ENCODE peak calls at places on chromosomes 5 and 9, in seven cellular contexts. X is kidney epithelial cell; P is bronchial epithelial cell; N is heart right ventricle; L is lung; T is GM12864; U is CD8-positive, alpha-beta T cell. C is an unnamed sample.

GRCh38 chr5:153784277-153784676 is 254.4 kb downstream of the FAM114A2 start:
- DNase-seq in U (no peak), X (no peak), P (peak), L (no peak), N (no peak), T (no peak), C (no peak)

GRCh38 chr5:82150562-82150961 is 127.6 kb downstream of the RPS23 start:
- DNase-seq in L (no peak), U (no peak), T (no peak), N (no peak), P (no peak), X (no peak), C (no peak)

GRCh38 chr5:122442938-122443337 is 130.9 kb downstream of the SNCAIP start:
- DNase-seq in T (no peak), P (no peak), U (no peak), L (no peak), N (no peak), X (no peak), C (no peak)

GRCh38 chr9:72396247-72397091 is 31.5 kb upstream of the ZFAND5 start:
- DNase-seq in T (no peak), U (no peak), X (peak), P (peak), L (peak), N (no peak), C (no peak)

GRCh38 chr5:96247097-96247675 is 185.9 kb downstream of the PCSK1 start:
- DNase-seq in N (no peak), U (no peak), P (peak), X (no peak), T (no peak), L (no peak), C (no peak)

GRCh38 chr5:130514984-130515690 is 610.9 kb downstream of the CHSY3 start:
- DNase-seq in T (no peak), L (no peak), U (no peak), X (peak), N (no peak), P (peak), C (no peak)

GRCh38 chr5:172276214-172276613 is 7.3 kb downstream of the UBTD2 start:
- DNase-seq in X (no peak), L (no peak), U (no peak), P (peak), N (no peak), T (no peak), C (no peak)

GRCh38 chr5:123098767-123099513 is 9.9 kb downstream of the PRDM6 start:
- DNase-seq in N (no peak), L (no peak), T (no peak), X (no peak), P (peak), U (no peak), C (no peak)

GRCh38 chr5:84378961-84379360 is 5.7 kb downstream of the EDIL3 start:
- DNase-seq in N (no peak), L (no peak), T (no peak), X (no peak), P (no peak), U (no peak), C (no peak)

GRCh38 chr5:57650360-57651069 is 167.9 kb upstream of the ACTBL2 start:
- DNase-seq in U (no peak), X (peak), T (peak), N (no peak), L (no peak), P (peak), C (no peak)

GRCh38 chr9:78575791-78576190 is 278.9 kb downstream of the PSAT1 start:
- DNase-seq in X (no peak), L (no peak), T (no peak), N (no peak), P (no peak), U (no peak), C (no peak)

GRCh38 chr5:71483355-71483754 is 27.9 kb downstream of the BDP1 start:
- DNase-seq in T (no peak), X (peak), L (no peak), U (no peak), P (peak), N (no peak), C (no peak)

GRCh38 chr5:142357469-142358090 is 32.8 kb upstream of the SPRY4 start:
- DNase-seq in U (no peak), L (no peak), X (no peak), T (no peak), N (no peak), P (no peak), C (no peak)

GRCh38 chr5:122121782-122122465 is 7.4 kb upstream of the ZNF474 start:
- DNase-seq in X (peak), N (no peak), T (no peak), L (no peak), U (no peak), P (peak), C (no peak)

GRCh38 chr5:75021229-75021628 is 31.1 kb downstream of the GCNT4 start:
- DNase-seq in T (no peak), X (no peak), N (no peak), U (no peak), P (no peak), L (no peak), C (no peak)

GRCh38 chr5:69231281-69231680 is 3.4 kb upstream of the CDK7 start:
- DNase-seq in U (no peak), N (no peak), T (no peak), L (no peak), P (no peak), X (no peak), C (no peak)

GRCh38 chr9:135886147-135886981 is 21.0 kb downstream of the CAMSAP1 start:
- DNase-seq in L (no peak), P (peak), X (no peak), T (no peak), N (no peak), U (no peak), C (no peak)

GRCh38 chr9:135887021-135887507 is 20.3 kb downstream of the CAMSAP1 start:
- DNase-seq in X (no peak), P (no peak), L (no peak), N (peak), T (no peak), U (no peak), C (no peak)

GRCh38 chr9:135888766-135889394 is 18.5 kb downstream of the CAMSAP1 start:
- DNase-seq in X (no peak), T (no peak), P (peak), L (no peak), U (no peak), N (no peak), C (no peak)

GRCh38 chr9:135888126-135888765 is 19.1 kb downstream of the CAMSAP1 start:
- DNase-seq in X (no peak), L (no peak), N (no peak), P (no peak), U (no peak), T (no peak), C (no peak)

DNA sequence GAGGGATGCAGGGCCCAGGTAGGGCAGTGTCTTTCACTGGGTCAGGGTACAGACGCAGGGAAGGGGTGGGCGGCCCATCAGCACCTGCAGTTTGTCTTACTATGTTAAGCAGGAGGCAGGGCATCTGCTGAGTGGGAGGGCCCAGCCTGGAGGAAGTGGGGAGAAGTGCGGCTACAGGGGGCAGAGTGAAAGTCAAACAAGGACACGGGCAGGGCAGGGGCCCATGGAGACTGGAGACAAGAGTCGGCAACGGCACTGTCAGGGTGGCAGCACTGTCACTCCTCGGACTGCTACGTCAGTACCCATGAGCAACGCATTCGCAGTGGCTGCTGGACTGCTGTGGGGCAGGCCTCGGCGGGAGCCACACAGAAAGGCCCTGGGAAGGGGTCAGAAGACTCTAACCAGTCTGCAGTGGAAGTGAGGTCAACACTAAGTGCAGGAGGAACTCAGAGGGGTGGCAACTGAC is 19.7 kb downstream of the CAMSAP1 start:
- DNase-seq in U (peak), L (no peak), X (no peak), T (no peak), N (peak), P (no peak), C (no peak)
- TF ChIP-seq CTCF in U (no peak), L (no peak), X (no peak), T (peak), N (no peak), P (no peak), C (no peak)

GRCh38 chr5:32074401-32074800 is 99.7 kb downstream of the GOLPH3 start:
- DNase-seq in L (no peak), P (no peak), T (no peak), N (peak), U (no peak), X (no peak), C (no peak)
- TF ChIP-seq CTCF in L (no peak), P (no peak), T (no peak), N (no peak), U (no peak), X (no peak), C (no peak)

DNA sequence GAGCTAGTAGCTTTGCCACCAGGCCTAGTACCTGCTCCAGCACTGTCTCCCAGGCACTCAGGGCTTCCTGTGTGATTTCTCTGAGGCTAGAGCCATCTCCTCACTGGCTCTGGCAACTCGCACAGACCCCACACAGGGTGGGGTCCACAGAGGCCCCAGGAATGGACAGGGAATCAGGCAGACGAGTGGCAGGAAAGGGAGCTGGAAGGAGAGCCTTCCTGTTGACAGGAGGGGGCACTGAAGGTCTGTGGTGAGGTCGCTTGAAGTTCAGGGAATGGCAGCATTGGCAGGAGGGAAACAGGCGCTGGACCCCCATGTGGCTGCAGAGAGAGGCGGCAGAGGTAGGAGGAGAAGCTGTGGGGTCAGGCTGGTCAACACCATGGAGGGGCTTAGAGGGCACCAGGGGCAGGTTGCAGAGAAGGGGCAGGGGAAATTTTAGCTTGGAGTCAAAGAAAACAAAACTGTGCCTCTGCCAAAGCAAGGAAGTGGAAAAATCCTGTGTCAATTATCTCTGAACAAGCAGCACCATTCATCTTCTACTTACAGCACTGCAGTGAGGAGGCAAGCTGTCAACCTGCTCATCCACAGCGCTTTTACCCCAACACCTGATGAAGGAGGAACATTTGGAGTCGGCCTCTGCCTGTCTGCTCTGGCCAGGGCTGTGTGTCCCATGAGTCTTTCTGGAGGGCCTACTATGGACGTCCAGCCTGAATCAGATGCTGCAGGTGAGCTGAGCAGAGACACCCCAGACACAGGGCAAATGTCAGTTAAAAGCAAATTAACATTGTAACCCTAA is 270.2 kb downstream of the FSTL4 start:
- DNase-seq in U (no peak), N (no peak), X (no peak), T (no peak), P (no peak), L (no peak), C (no peak)
- TF ChIP-seq CTCF in U (no peak), N (no peak), X (no peak), T (no peak), P (no peak), L (no peak), C (no peak)

GRCh38 chr9:133876144-133876543 is 116.0 kb downstream of the VAV2 start:
- DNase-seq in U (no peak), T (no peak), L (no peak), P (peak), N (no peak), X (no peak), C (no peak)
- TF ChIP-seq CTCF in U (no peak), T (peak), L (no peak), P (peak), N (no peak), X (peak), C (peak)

GRCh38 chr9:37309136-37309535 is 113.4 kb upstream of the GRHPR start:
- DNase-seq in N (no peak), U (no peak), X (no peak), L (no peak), T (no peak), P (no peak), C (no peak)
- TF ChIP-seq CTCF in N (no peak), U (no peak), X (peak), L (no peak), T (peak), P (peak), C (peak)

GRCh38 chr9:77290373-77290772 is 113.0 kb downstream of the VPS13A start:
- DNase-seq in N (no peak), U (no peak), X (no peak), P (no peak), L (no peak), T (no peak), C (no peak)

GRCh38 chr9:77293949-77294348 is 116.6 kb downstream of the VPS13A start:
- DNase-seq in N (no peak), U (no peak), L (no peak), P (no peak), X (no peak), T (no peak), C (no peak)

DNA sequence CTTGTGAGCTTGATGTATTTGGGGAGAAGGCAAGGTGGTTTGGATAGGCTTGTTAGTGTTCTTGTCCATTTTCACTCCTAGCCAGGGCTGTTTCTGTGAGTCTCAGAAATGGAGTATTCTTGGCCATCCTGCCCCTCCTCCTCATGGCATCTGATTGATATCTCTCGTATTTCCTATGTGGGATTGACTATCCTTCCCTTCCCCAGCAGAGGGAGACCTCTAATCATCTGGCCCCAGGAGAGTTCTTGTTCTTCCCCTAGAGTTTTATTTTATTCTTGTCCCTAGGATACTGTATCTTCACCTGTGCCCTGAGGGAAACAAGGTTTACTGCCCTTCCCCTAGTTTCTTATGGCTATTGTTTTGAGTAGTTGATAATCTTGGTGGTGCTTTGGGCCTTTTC is 114.4 kb downstream of the VPS13A start:
- DNase-seq in X (no peak), T (no peak), P (peak), N (no peak), L (no peak), U (no peak), C (no peak)
- TF ChIP-seq CTCF in X (peak), T (peak), P (peak), N (no peak), L (no peak), U (no peak), C (peak)

C was measured in osteocyte.